ENCODE peak calls at places on chromosomes 2 and 18, in four cellular contexts. G, U, T and A are unnamed samples.

GRCh38 chr18:78576967-78577366 is 402.7 kb upstream of the SALL3 start:
- DNase-seq in G (no peak), U (no peak), T (no peak), A (no peak)

GRCh38 chr2:223260681-223261080 is 208.7 kb downstream of the KCNE4 start:
- DNase-seq in G (no peak), U (no peak), T (no peak), A (no peak)

GRCh38 chr18:73638709-73639108 is 508.9 kb downstream of the FBXO15 start:
- DNase-seq in G (no peak), U (no peak), T (no peak), A (no peak)

GRCh38 chr18:77948571-77948970 is 698.9 kb downstream of the GALR1 start:
- DNase-seq in G (no peak), U (no peak), T (no peak), A (no peak)

GRCh38 chr18:12048827-12049175 is 44.8 kb upstream of the ANKRD62 start:
- DNase-seq in G (no peak), U (no peak), T (no peak), A (no peak)

GRCh38 chr18:62521588-62521987 is 1.2 kb upstream of the ZCCHC2 start:
- DNase-seq in G (no peak), U (no peak), T (no peak), A (no peak)

GRCh38 chr2:16101196-16101595 is 160.8 kb downstream of the MYCN start:
- DNase-seq in G (no peak), U (no peak), T (no peak), A (peak; percentile 60)

GRCh38 chr2:109215866-109216265 is 86.9 kb downstream of the SH3RF3 start:
- DNase-seq in G (no peak), U (no peak), T (no peak), A (no peak)

GRCh38 chr2:110794951-110795350 is 62.6 kb downstream of the ACOXL start:
- DNase-seq in G (no peak), U (no peak), T (no peak), A (no peak)

GRCh38 chr2:130920417-130921030 is 83.8 kb downstream of the ARHGEF4 start:
- DNase-seq in G (no peak), U (no peak), T (no peak), A (peak; percentile 82)

GRCh38 chr2:203705184-203705583 is 1.3 kb upstream of the CD28 start:
- DNase-seq in G (no peak), U (peak; percentile 22), T (no peak), A (no peak)

GRCh38 chr2:146544701-146545100 is 1300.1 kb upstream of the ACVR2A start:
- DNase-seq in G (no peak), U (no peak), T (no peak), A (no peak)

GRCh38 chr2:216299588-216299987 is 72.7 kb downstream of the MARCHF4 start:
- DNase-seq in G (no peak), U (no peak), T (no peak), A (no peak)

GRCh38 chr18:27712066-27712465 is 464.9 kb downstream of the CDH2 start:
- DNase-seq in G (no peak), U (no peak), T (no peak), A (no peak)

GRCh38 chr2:156672569-156673270 is 236.5 kb downstream of the GPD2 start:
- DNase-seq in G (no peak), U (no peak), T (no peak), A (no peak)

GRCh38 chr2:9417725-9418124 is 5.6 kb downstream of the ITGB1BP1 start:
- DNase-seq in G (no peak), U (no peak), T (no peak), A (no peak)

GRCh38 chr2:193581807-193582206 is 1387.1 kb upstream of the TMEFF2 start:
- DNase-seq in G (no peak), U (no peak), T (no peak), A (no peak)

GRCh38 chr2:42937171-42937875 is 144.9 kb upstream of the HAAO start:
- DNase-seq in G (no peak), U (no peak), T (no peak), A (peak; percentile 98)

GRCh38 chr2:240451108-240451611 is 15.7 kb downstream of the GPC1 start:
- DNase-seq in G (peak; percentile 58), U (no peak), T (peak; percentile 85), A (peak; percentile 27)

GRCh38 chr2:127569274-127570065 is 34.0 kb downstream of the MYO7B start:
- DNase-seq in G (no peak), U (no peak), T (peak; percentile 60), A (no peak)

GRCh38 chr2:105812180-105813044 is 67.7 kb downstream of the NCK2 start:
- DNase-seq in G (no peak), U (no peak), T (no peak), A (peak; percentile 80)

GRCh38 chr18:65706646-65707045 is 44.2 kb upstream of the CDH7 start:
- DNase-seq in G (no peak), U (no peak), T (no peak), A (no peak)

GRCh38 chr2:210586381-210586780 is 30.0 kb downstream of the CPS1 start:
- DNase-seq in G (no peak), U (no peak), T (no peak), A (no peak)

GRCh38 chr2:207233731-207234130 is 68.0 kb upstream of the KLF7 start:
- DNase-seq in G (no peak), U (no peak), T (no peak), A (no peak)

GRCh38 chr2:230969673-230970015 is 26.3 kb upstream of the SPATA3 start:
- DNase-seq in G (no peak), U (no peak), T (no peak), A (no peak)

GRCh38 chr18:59748628-59749360 is 51.6 kb upstream of the CCBE1 start:
- DNase-seq in G (no peak), U (no peak), T (no peak), A (no peak)

GRCh38 chr2:207338220-207338607 is 172.5 kb upstream of the KLF7 start:
- DNase-seq in G (no peak), U (no peak), T (no peak), A (no peak)

GRCh38 chr2:197628043-197628500 is 47.3 kb downstream of the RFTN2 start:
- DNase-seq in G (no peak), U (no peak), T (no peak), A (peak; percentile 9)

GRCh38 chr2:229695971-229696370 is 18.4 kb downstream of the DNER start:
- DNase-seq in G (no peak), U (no peak), T (no peak), A (no peak)

GRCh38 chr2:37543967-37544366 is 127.5 kb downstream of the CDC42EP3 start:
- DNase-seq in G (no peak), U (no peak), T (no peak), A (no peak)

GRCh38 chr2:144426981-144427479 is 92.9 kb downstream of the ZEB2 start:
- DNase-seq in G (no peak), U (no peak), T (no peak), A (no peak)

GRCh38 chr2:105769504-105769903 is 24.8 kb downstream of the NCK2 start:
- DNase-seq in G (no peak), U (no peak), T (no peak), A (no peak)

GRCh38 chr2:95318431-95319220 is 21.5 kb downstream of the KCNIP3 start:
- DNase-seq in G (peak; percentile 54), U (no peak), T (no peak), A (no peak)

GRCh38 chr2:84383271-84383670 is 75.8 kb downstream of the SUCLG1 start:
- DNase-seq in G (no peak), U (no peak), T (no peak), A (no peak)

GRCh38 chr2:164847966-164848365 is 6.3 kb upstream of the COBLL1 start:
- DNase-seq in G (no peak), U (no peak), T (no peak), A (no peak)

GRCh38 chr18:21760321-21760720 is 19.7 kb downstream of the MIB1 start:
- DNase-seq in G (no peak), U (no peak), T (no peak), A (no peak)